ENCODE peak calls at places on chromosomes 6 and 20, in ten cellular contexts. S is D341Med; F is progenitor cell of endocrine pancreas; J is H4; X is mesothelial cell of epicardium; V is fibroblast of gingiva; L is coronary artery; R is activated T-cell treated with anti-CD3 and anti-CD28 coated beads for 1 hour; T is Jurkat, Clone E6-1; P is left cardiac atrium. I is an unnamed sample.

GRCh38 chr6:340181-340955 is 48.1 kb downstream of the DUSP22 start:
- DNase-seq in V (no peak), S (no peak), F (no peak), X (no peak), J (no peak), R (no peak), L (no peak), P (no peak), T (no peak), I (no peak)

GRCh38 chr20:17615645-17616479 is 46.0 kb downstream of the DSTN start:
- DNase-seq in P (no peak), R (no peak), L (peak), J (no peak), F (no peak), V (no peak), X (no peak), T (no peak), S (peak), I (no peak)

GRCh38 chr6:24358219-24358821 is 461 bp upstream of the DCDC2 start:
- DNase-seq in L (no peak), J (no peak), P (no peak), S (no peak), T (no peak), V (no peak), X (no peak), F (no peak), R (no peak), I (no peak)

GRCh38 chr20:54372313-54372712 is 103.1 kb upstream of the DOK5 start:
- DNase-seq in S (no peak), V (no peak), F (no peak), L (no peak), X (no peak), R (no peak), P (no peak), T (no peak), J (no peak), I (no peak)

GRCh38 chr6:130132286-130132701 is 90.5 kb downstream of the SAMD3 start:
- DNase-seq in S (no peak), P (no peak), X (no peak), T (no peak), F (no peak), J (no peak), V (no peak), L (no peak), R (peak), I (peak)

GRCh38 chr20:46928580-46929132 is 34.0 kb downstream of the EYA2 start:
- DNase-seq in P (peak), R (no peak), L (no peak), J (no peak), X (no peak), S (no peak), F (no peak), T (no peak), V (peak), I (no peak)

GRCh38 chr6:11085758-11086435 is 7.7 kb upstream of the SMIM13 start:
- DNase-seq in S (no peak), L (no peak), P (no peak), T (no peak), F (no peak), J (no peak), X (no peak), R (no peak), V (no peak), I (no peak)

GRCh38 chr6:47917202-47917601 is 135.4 kb downstream of the OPN5 start:
- DNase-seq in T (no peak), R (no peak), X (no peak), S (no peak), J (no peak), P (no peak), V (no peak), L (no peak), F (no peak), I (no peak)

I was measured in stimulated activated naive CD8-positive, alpha-beta T cell treated with anti-CD3 and anti-CD28 coated beads, Interleukin-15, Interleukin-2, amounts not matched to agents 100 U/mL and 50 U/mL, for 24 hours.